ENCODE peak calls at places on chromosome 17, in six cellular contexts. C, W, U, E, P and Z are unnamed samples.

GRCh38 chr17:18977646-18978045 is 25.7 kb downstream of the SLC5A10 start:
- DNase-seq in C (no peak), W (no peak), P (no peak), E (no peak), U (no peak), Z (no peak)

GRCh38 chr17:14579716-14580115 is 278.8 kb downstream of the HS3ST3B1 start:
- DNase-seq in U (no peak), W (no peak), E (no peak), C (no peak), P (no peak), Z (no peak)

GRCh38 chr17:31408586-31408985 is 17.1 kb downstream of the RAB11FIP4 start:
- DNase-seq in C (no peak), P (no peak), W (no peak), E (no peak), U (no peak), Z (no peak)

GRCh38 chr17:63274156-63274555 is 171.9 kb downstream of the CYB561 start:
- DNase-seq in E (no peak), C (peak), W (no peak), P (no peak), U (peak), Z (no peak)

GRCh38 chr17:12402963-12403622 is 262.6 kb upstream of the MYOCD start:
- DNase-seq in C (peak), U (peak), P (no peak), E (no peak), W (peak), Z (no peak)

GRCh38 chr17:75861927-75862317 is 6.8 kb upstream of the WBP2 start:
- DNase-seq in U (no peak), W (no peak), C (no peak), P (no peak), E (no peak), Z (no peak)

GRCh38 chr17:46072998-46073397 is 73.9 kb downstream of the STH start:
- DNase-seq in C (peak), W (peak), E (no peak), U (peak), P (no peak), Z (no peak)

GRCh38 chr17:10062757-10063385 is 135.5 kb downstream of the GAS7 start:
- DNase-seq in C (no peak), W (no peak), E (no peak), U (no peak), P (no peak), Z (no peak)

GRCh38 chr17:49438885-49439284 is 24.2 kb upstream of the PHB1 start:
- DNase-seq in W (no peak), P (peak), E (no peak), C (no peak), U (no peak), Z (no peak)

GRCh38 chr17:56108811-56109284 is 44.4 kb upstream of the ANKFN1 start:
- DNase-seq in W (no peak), E (no peak), U (no peak), P (no peak), C (no peak), Z (no peak)

GRCh38 chr17:80615311-80615710 is 70.7 kb downstream of the RPTOR start:
- DNase-seq in P (no peak), U (no peak), C (no peak), W (no peak), E (no peak), Z (no peak)

GRCh38 chr17:67990909-67991308 is 5.4 kb downstream of the C17orf58 start:
- DNase-seq in U (no peak), W (no peak), P (no peak), C (no peak), E (no peak), Z (no peak)

GRCh38 chr17:412211-413015 is 59.8 kb upstream of the RPH3AL start:
- DNase-seq in W (peak), U (peak), E (peak), P (peak), C (peak), Z (peak)

GRCh38 chr17:63647065-63647725 is 25.0 kb downstream of the MAP3K3 start:
- DNase-seq in P (no peak), U (peak), E (no peak), W (peak), C (peak), Z (no peak)

GRCh38 chr17:68378202-68379149 is 78.8 kb downstream of the WIPI1 start:
- DNase-seq in C (peak), E (peak), U (peak), W (no peak), P (peak), Z (no peak)

GRCh38 chr17:81488276-81488860 is 24.2 kb downstream of the ACTG1 start:
- DNase-seq in W (no peak), C (no peak), E (no peak), P (peak), U (no peak), Z (no peak)

GRCh38 chr17:80708497-80708896 is 163.9 kb downstream of the RPTOR start:
- DNase-seq in E (no peak), P (no peak), U (no peak), W (no peak), C (no peak), Z (no peak)

GRCh38 chr17:1907818-1908698 is 78.3 kb downstream of the RPA1 start:
- DNase-seq in E (no peak), W (no peak), P (no peak), C (peak), U (peak), Z (no peak)